ENCODE peak calls at places on chromosomes 11 and 22, in nine cellular contexts. V, E, W, J, K, B, H, L and I are unnamed samples.

GRCh38 chr11:118128310-118128709 is 24.3 kb downstream of the SCN4B start:
- DNase-seq in W (no peak), L (no peak), K (no peak), B (no peak), H (no peak), E (no peak), V (no peak), J (no peak), I (no peak)

GRCh38 chr22:25161017-25161915 is 38.4 kb upstream of the CRYBB3 start:
- DNase-seq in V (no peak), K (no peak), B (no peak), W (no peak), E (no peak), H (no peak), J (no peak), L (no peak), I (no peak)

GRCh38 chr11:121340010-121340580 is 47.5 kb downstream of the SC5D start:
- DNase-seq in E (no peak), H (no peak), V (no peak), W (no peak), L (no peak), B (no peak), J (no peak), K (no peak), I (no peak)

GRCh38 chr11:16902182-16902581 is 112.0 kb downstream of the PLEKHA7 start:
- DNase-seq in K (no peak), J (peak), L (no peak), E (peak), V (no peak), B (no peak), W (no peak), H (no peak), I (no peak)

GRCh38 chr11:17714356-17714854 is 5.0 kb upstream of the MYOD1 start:
- DNase-seq in B (no peak), V (no peak), E (no peak), J (no peak), W (no peak), H (no peak), L (peak), K (no peak), I (no peak)

GRCh38 chr22:45082795-45083194 is 73.0 kb upstream of the PHF21B start:
- DNase-seq in V (no peak), E (no peak), W (peak), K (no peak), H (no peak), J (no peak), B (no peak), L (peak), I (no peak)

GRCh38 chr11:129323896-129324522 is 51.6 kb upstream of the BARX2 start:
- DNase-seq in H (no peak), J (no peak), E (peak), L (no peak), B (no peak), W (no peak), V (no peak), K (no peak), I (no peak)

GRCh38 chr11:43907028-43907966 is 26.7 kb downstream of the ALKBH3 start:
- DNase-seq in V (no peak), K (no peak), H (no peak), L (no peak), E (no peak), J (peak), W (no peak), B (no peak), I (no peak)

GRCh38 chr22:32723632-32724031 is 77.9 kb upstream of the TIMP3 start:
- DNase-seq in E (peak), K (peak), W (no peak), L (no peak), V (no peak), B (peak), J (peak), H (no peak), I (no peak)

GRCh38 chr11:15685311-15685710 is 570.6 kb downstream of the INSC start:
- DNase-seq in H (no peak), E (no peak), W (no peak), K (no peak), L (peak), J (no peak), B (no peak), V (no peak), I (no peak)

DNA sequence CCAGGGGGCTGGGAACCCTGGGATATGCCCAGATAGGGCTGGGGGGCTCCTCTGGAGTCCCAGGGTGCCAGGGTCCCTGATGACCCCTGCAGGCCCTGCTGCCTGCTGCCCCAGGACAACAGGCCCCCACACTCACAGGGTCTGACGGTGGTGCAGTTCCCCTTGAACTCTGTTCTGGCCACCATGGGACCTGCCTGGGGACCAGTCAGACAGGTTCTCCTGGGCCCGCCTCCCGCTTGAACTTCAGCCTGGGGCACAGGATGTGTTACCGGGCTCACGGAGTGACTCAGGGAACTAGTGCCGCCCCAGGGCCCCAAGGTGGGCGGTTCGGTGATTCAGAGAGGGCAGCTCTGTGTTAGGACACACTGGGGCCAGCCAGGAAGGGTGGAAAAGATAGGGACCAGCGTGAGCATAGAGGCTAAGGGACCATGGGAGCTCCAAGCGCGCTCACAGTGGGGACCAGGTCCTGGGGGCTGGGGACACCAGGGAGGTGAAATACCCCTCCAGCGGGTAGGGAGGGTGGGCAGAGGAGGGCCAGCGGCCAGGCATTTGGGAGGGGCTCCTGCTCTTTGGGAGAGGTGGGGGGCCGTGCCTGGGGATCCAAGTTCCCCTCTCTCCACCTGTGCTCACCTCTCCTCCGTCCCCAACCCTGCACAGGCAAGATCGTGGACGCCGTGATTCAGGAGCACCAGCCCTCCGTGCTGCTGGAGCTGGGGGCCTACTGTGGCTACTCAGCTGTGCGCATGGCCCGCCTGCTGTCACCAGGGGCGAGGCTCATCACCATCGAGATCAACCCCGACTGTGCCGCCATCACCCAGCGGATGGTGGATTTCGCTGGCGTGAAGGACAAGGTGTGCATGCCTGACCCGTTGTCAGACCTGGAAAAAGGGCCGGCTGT is 21.5 kb upstream of the TXNRD2 start:
- DNase-seq in H (no peak), E (peak), B (no peak), W (no peak), J (peak), V (no peak), L (peak), K (peak), I (no peak)
- H3K27ac ChIP-seq in H (no peak), E (no peak), B (no peak), W (no peak), J (peak), V (no peak), L (peak), K (no peak), I (peak)

GRCh38 chr22:27278986-27279385 is 522.6 kb downstream of the MN1 start:
- DNase-seq in H (no peak), W (no peak), E (no peak), K (no peak), B (no peak), J (peak), L (no peak), V (no peak), I (no peak)

GRCh38 chr22:27284314-27284713 is 517.2 kb downstream of the MN1 start:
- DNase-seq in V (no peak), J (no peak), E (no peak), B (no peak), K (no peak), L (no peak), W (no peak), H (no peak), I (no peak)

GRCh38 chr22:27283714-27284113 is 517.8 kb downstream of the MN1 start:
- DNase-seq in V (no peak), E (peak), K (no peak), L (no peak), J (no peak), B (no peak), H (no peak), W (no peak), I (peak)

GRCh38 chr22:27286711-27287110 is 514.8 kb downstream of the MN1 start:
- DNase-seq in L (no peak), V (no peak), W (no peak), K (no peak), J (no peak), E (no peak), B (no peak), H (no peak), I (no peak)

GRCh38 chr22:27283240-27283639 is 518.3 kb downstream of the MN1 start:
- DNase-seq in L (no peak), W (no peak), K (no peak), J (no peak), B (no peak), E (no peak), H (no peak), V (no peak), I (no peak)
- H3K27ac ChIP-seq in L (no peak), W (no peak), K (no peak), J (no peak), B (no peak), E (no peak), H (no peak), V (no peak), I (no peak)

DNA sequence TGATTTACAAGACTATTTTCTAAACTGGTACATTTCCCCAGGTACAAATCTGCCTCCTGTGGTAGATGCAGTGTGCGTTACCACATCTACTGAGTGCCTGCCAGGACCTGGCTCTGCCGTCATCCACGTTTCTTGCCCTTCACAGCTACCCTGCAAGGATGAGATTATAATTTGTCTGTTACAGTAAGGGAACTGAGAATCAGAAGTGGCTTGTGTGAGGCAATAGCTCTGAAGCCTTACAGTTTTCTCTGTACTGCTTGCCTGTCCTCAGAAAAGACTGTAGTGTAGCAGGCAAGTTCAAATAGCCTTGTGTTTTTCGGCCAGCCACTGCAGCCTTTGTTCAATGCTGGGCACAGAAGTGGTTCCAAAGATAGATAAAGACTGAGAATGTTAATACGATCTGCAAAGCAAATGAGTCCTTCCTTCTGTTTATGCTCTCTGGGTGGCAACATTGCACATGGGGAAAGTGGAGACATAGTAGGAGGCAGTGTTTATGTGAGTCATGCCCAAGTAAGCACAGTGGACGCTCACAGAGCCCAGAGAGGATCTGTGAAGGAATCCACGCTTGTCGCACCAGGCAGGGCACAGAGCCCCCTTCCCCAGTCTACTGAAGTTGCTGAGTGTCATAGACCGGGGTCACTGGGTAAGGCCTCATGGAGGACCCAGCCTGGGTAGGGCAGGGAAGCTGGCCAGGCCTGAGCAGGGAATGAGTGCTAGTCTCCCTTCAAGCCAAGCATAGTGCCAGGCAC is 49.1 kb downstream of the MICAL2 start:
- DNase-seq in J (peak), L (no peak), V (no peak), K (peak), E (peak), H (peak), B (no peak), W (no peak), I (no peak)
- H3K27ac ChIP-seq in J (no peak), L (no peak), V (no peak), K (peak), E (peak), H (peak), B (no peak), W (no peak), I (no peak)

DNA sequence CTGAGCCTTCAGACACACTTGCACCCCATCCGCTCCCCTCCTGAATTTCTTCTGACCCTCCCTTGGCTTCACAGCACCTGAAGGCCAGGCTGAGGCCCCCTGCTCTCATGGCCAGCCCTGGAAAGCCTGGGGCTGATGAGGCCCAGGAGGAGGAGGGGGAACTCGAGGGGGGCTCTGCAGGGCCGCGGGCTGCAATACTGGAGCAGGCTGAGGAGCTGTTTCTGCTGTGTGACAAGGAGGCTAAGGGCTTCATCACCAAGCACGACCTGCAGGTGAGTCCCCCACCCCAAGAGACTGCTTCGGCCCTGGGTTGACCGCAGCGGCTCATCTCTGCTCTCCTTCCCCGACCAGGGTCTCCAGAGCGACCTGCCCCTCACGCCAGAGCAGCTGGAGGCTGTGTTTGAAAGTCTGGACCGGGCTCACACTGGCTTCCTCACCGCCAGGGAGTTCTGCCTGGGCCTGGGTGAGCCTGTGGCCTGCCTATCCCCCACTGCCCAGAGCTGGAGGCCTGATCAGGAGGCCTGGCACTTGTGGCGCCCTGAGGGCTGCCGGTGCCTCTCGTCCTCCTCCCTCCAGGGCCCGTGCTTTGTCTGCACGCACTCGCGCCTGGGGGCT is 889 bp downstream of the CRACR2B start:
- DNase-seq in B (no peak), J (no peak), W (peak), V (no peak), E (no peak), K (no peak), H (no peak), L (no peak), I (no peak)
- H3K27ac ChIP-seq in B (no peak), J (no peak), W (no peak), V (no peak), E (no peak), K (no peak), H (no peak), L (no peak), I (peak)

DNA sequence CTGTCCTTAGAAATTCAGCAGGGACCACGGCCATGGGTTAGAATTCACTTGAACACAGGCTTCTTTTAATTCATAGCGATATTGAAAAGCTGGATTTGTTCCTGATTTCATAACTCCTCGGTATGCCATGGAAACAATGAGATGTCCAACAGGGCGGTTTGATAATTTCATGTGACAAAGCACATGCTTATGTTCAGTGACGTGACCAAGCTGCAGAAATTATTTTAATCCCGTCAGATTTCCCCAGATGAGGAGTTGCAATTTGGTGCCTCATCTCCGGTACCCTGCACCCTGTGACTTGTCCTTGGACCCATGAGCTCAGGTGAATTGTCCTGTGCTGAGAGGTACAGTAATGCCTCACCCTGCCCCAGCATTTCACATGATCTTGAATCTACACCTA is 81.7 kb downstream of the C11orf91 start:
- DNase-seq in E (no peak), J (no peak), V (no peak), B (no peak), K (no peak), W (no peak), L (no peak), H (no peak), I (no peak)
- H3K27ac ChIP-seq in E (no peak), J (no peak), V (no peak), B (no peak), K (no peak), W (no peak), L (no peak), H (no peak), I (no peak)

GRCh38 chr11:36485296-36485870 is 24.7 kb downstream of the TRAF6 start:
- DNase-seq in K (no peak), H (no peak), E (no peak), W (no peak), J (no peak), L (no peak), B (no peak), V (no peak), I (no peak)

GRCh38 chr11:36492724-36493304 is 17.3 kb downstream of the TRAF6 start:
- DNase-seq in H (peak), W (peak), L (peak), V (peak), B (no peak), K (peak), E (peak), J (peak), I (no peak)

GRCh38 chr11:36488096-36488495 is 22.0 kb downstream of the TRAF6 start:
- DNase-seq in V (no peak), B (no peak), H (no peak), E (no peak), W (no peak), K (no peak), L (no peak), J (no peak), I (no peak)

GRCh38 chr11:36490026-36490806 is 19.9 kb downstream of the TRAF6 start:
- DNase-seq in K (no peak), L (no peak), E (no peak), H (no peak), J (no peak), V (no peak), B (no peak), W (no peak), I (no peak)

GRCh38 chr11:36487619-36488018 is 22.5 kb downstream of the TRAF6 start:
- DNase-seq in E (no peak), L (no peak), K (no peak), W (no peak), B (no peak), V (no peak), J (no peak), H (no peak), I (no peak)
- H3K27ac ChIP-seq in E (no peak), L (no peak), K (peak), W (no peak), B (no peak), V (no peak), J (no peak), H (no peak), I (no peak)

DNA sequence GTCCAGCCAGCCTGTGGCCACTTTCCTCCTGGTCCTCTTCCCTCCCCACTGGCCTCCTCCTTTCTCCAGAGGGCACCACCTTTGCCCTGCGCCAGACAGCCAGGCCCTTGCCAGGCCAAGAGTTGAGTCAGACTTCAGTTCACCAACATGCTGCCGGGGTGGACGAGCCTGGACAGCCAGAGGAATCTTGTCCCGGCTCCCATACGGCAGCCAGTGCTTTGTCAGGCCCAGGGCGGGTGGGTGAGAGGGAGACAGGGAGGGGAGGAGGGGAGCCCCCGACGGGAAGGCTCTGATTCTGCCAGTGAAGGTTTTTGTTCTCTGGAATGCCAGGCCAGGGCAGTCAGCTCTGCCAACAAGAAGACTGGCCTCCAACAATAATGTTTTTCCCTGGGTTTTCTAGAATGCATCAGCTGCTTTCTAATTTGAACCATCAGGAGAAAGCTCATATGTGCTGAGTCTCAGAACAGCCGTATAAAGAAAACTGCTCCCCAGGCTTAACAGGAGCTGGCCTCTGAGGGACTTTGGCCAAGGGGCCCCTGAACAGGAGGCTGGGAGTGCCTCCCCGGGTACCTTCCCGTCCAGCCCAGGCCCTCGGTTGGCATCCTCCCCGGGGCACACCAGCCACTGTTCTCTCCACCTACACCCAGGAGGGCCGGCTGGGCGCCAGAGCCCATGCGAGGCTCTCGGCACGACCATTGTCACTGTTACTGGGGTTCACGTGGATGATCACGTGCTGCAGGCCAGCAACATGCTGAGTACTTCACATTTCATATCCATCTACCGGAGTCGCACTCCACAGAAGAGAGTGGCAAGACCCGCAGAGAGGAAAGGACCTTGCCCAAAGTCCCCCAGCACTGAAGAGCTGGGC is 28.6 kb downstream of the LIF start:
- DNase-seq in H (no peak), B (no peak), V (no peak), E (no peak), J (peak), W (no peak), K (no peak), L (no peak), I (no peak)
- H3K27ac ChIP-seq in H (no peak), B (no peak), V (no peak), E (peak), J (peak), W (no peak), K (no peak), L (no peak), I (peak)

DNA sequence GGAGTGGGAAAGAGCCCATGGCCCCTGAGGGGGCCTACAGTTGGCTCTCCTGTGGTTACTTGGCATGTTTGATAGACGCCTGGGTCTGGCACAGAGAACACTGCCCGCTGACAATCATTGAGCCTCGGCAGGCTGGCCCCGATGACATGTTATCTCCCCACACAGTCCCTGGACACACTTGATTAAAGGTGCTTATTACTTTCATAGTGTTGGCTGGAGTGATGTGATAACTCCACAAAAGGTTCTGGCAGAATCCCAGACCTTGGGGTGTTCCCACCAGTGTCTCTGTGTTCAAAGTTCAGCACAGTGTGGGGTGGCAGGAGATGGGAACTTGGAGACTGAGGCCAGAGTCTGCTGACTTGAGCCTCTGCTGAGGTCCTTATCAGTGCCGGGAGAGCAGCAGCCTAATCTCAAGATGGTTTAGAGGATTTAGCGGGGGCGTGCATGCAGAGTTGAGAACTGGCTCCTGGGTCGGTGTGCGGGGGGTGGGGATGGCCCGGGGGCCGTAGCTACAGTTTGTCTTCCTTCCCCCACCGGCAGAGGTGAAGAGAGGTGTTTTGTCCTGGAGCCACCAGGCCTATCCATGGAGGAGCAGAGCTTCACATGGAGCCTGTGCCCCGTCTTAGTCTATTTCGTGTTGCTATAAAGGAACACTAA is 22.5 kb downstream of the PARVB start:
- DNase-seq in K (no peak), B (no peak), E (no peak), L (no peak), W (no peak), H (no peak), J (no peak), V (no peak), I (no peak)
- H3K27ac ChIP-seq in K (no peak), B (no peak), E (no peak), L (no peak), W (no peak), H (peak), J (no peak), V (no peak), I (no peak)

GRCh38 chr11:79794484-79795393 is 353.9 kb upstream of the TENM4 start:
- DNase-seq in L (peak), K (no peak), E (no peak), V (no peak), H (no peak), W (no peak), B (no peak), J (peak), I (no peak)
- H3K27ac ChIP-seq in L (no peak), K (no peak), E (no peak), V (no peak), H (no peak), W (no peak), B (no peak), J (no peak), I (no peak)